ENCODE peak calls at places on chromosomes 7 and 10, in seven cellular contexts. B is T-cell, O is retina, I is OCI-LY7, J is NCI-H1105, H is GM12865, T is body of pancreas. D is an unnamed sample.

GRCh38 chr7:134254311-134254710 is 62.4 kb downstream of the SLC35B4 start:
- DNase-seq in B (no peak), O (no peak), I (peak; percentile 48), J (no peak), H (peak; percentile 2), T (no peak), D (no peak)

GRCh38 chr7:18583305-18583704 is 87.8 kb downstream of the HDAC9 start:
- DNase-seq in B (no peak), O (no peak), I (no peak), J (no peak), H (no peak), T (no peak), D (no peak)

GRCh38 chr7:79615871-79616640 is 162.6 kb upstream of the MAGI2 start:
- DNase-seq in B (no peak), O (no peak), I (no peak), J (no peak), H (no peak), T (no peak), D (no peak)

GRCh38 chr10:117518246-117518645 is 24.3 kb upstream of the EMX2 start:
- DNase-seq in B (no peak), O (no peak), I (no peak), J (no peak), H (no peak), T (no peak), D (no peak)

GRCh38 chr10:109203616-109204375 is 719.5 kb downstream of the XPNPEP1 start:
- DNase-seq in B (no peak), O (no peak), I (no peak), J (no peak), H (no peak), T (no peak), D (no peak)

GRCh38 chr10:52927678-52928077 is 155.1 kb upstream of the MBL2 start:
- DNase-seq in B (no peak), O (no peak), I (no peak), J (no peak), H (no peak), T (no peak), D (no peak)

GRCh38 chr7:20409961-20410360 is 79.3 kb downstream of the ITGB8 start:
- DNase-seq in B (no peak), O (no peak), I (no peak), J (no peak), H (no peak), T (no peak), D (no peak)

GRCh38 chr7:93890464-93891068 is at the start of gene TFPI2:
- DNase-seq in B (no peak), O (peak; percentile 78), I (no peak), J (no peak), H (peak; percentile 29), T (peak; percentile 61), D (no peak)

GRCh38 chr10:88163572-88163971 is 300.1 kb downstream of the PTEN start:
- DNase-seq in B (no peak), O (no peak), I (no peak), J (no peak), H (no peak), T (no peak), D (no peak)

GRCh38 chr7:123864966-123865365 is 20.0 kb downstream of the HYAL4 start:
- DNase-seq in B (no peak), O (no peak), I (no peak), J (no peak), H (no peak), T (no peak), D (no peak)

GRCh38 chr7:64947252-64948000 is 43.4 kb downstream of the ZNF117 start:
- DNase-seq in B (no peak), O (peak; percentile 74), I (no peak), J (peak; percentile 27), H (no peak), T (peak; percentile 25), D (no peak)

GRCh38 chr7:139044813-139045794 is 9.3 kb upstream of the ZC3HAV1L start:
- DNase-seq in B (peak; percentile 5), O (no peak), I (no peak), J (no peak), H (peak; percentile 29), T (no peak), D (no peak)

GRCh38 chr7:95511716-95512260 is 26.0 kb downstream of the ASB4 start:
- DNase-seq in B (peak; percentile 25), O (peak; percentile 64), I (peak; percentile 63), J (peak; percentile 14), H (peak; percentile 82), T (peak; percentile 86), D (peak; percentile 22)

GRCh38 chr10:130844264-130844761 is 467.2 kb downstream of the TCERG1L start:
- DNase-seq in B (no peak), O (no peak), I (no peak), J (no peak), H (no peak), T (no peak), D (no peak)

GRCh38 chr7:972670-973309 is 2.6 kb downstream of the COX19 start:
- DNase-seq in B (no peak), O (no peak), I (no peak), J (no peak), H (no peak), T (no peak), D (no peak)

GRCh38 chr7:54996391-54996790 is 22.4 kb upstream of the EGFR start:
- DNase-seq in B (no peak), O (no peak), I (no peak), J (no peak), H (no peak), T (no peak), D (no peak)

GRCh38 chr7:133669061-133669455 is 416.2 kb downstream of the EXOC4 start:
- DNase-seq in B (no peak), O (no peak), I (no peak), J (no peak), H (no peak), T (no peak), D (no peak)

D was measured in central memory CD8-positive, alpha-beta T cell.